ENCODE peak calls at places on chromosome 20, in eight cellular contexts. Z is CD8-positive, alpha-beta memory T cell; B is Karpas-422; D is PC-3; F is hepatocyte; N is endothelial cell of umbilical vein; G is SJCRH30; A is Caco-2. Y is an unnamed sample. For H3K4me1, the result is how much of the 10 kb centered on the place peaks cover.

GRCh38 chr20:31617432-31618104 is 12.5 kb downstream of the ID1 start:
- DNase-seq in B (no peak), A (no peak), N (no peak), Z (no peak), G (no peak), D (no peak), F (no peak), Y (no peak)

GRCh38 chr20:43776691-43777090 is 49.9 kb upstream of the GTSF1L start:
- DNase-seq in N (no peak), Z (no peak), G (no peak), B (no peak), F (no peak), D (peak), A (peak), Y (no peak)

GRCh38 chr20:50052952-50053789 is 59.8 kb downstream of the UBE2V1 start:
- DNase-seq in Z (no peak), F (peak), B (no peak), D (no peak), N (no peak), A (no peak), G (peak), Y (peak)

GRCh38 chr20:57249772-57250171 is 16.7 kb downstream of the BMP7 start:
- DNase-seq in G (no peak), N (no peak), D (no peak), F (no peak), B (no peak), A (no peak), Z (no peak), Y (no peak)

GRCh38 chr20:32442630-32443029 is 84.5 kb downstream of the ASXL1 start:
- DNase-seq in Z (no peak), N (no peak), A (peak), B (no peak), F (no peak), G (no peak), D (no peak), Y (no peak)

GRCh38 chr20:3727333-3728035 is 5.0 kb upstream of the HSPA12B start:
- DNase-seq in G (peak), B (no peak), D (peak), N (no peak), A (peak), F (no peak), Z (peak), Y (no peak)

GRCh38 chr20:49878977-49879376 is 36.4 kb downstream of the SPATA2 start:
- DNase-seq in G (no peak), N (no peak), B (no peak), Z (no peak), D (no peak), A (no peak), F (no peak), Y (no peak)

GRCh38 chr20:50144362-50144761 is 9.2 kb downstream of the PEDS1 start:
- DNase-seq in B (no peak), N (peak), Z (no peak), D (peak), F (peak), G (no peak), A (no peak), Y (no peak)

GRCh38 chr20:50048420-50049166 is 64.4 kb downstream of the UBE2V1 start:
- DNase-seq in N (no peak), B (no peak), D (no peak), Z (peak), F (no peak), G (peak), A (no peak), Y (no peak)

GRCh38 chr20:18240997-18241396 is 47.3 kb upstream of the ZNF133 start:
- DNase-seq in N (no peak), B (no peak), D (no peak), G (no peak), F (no peak), Z (no peak), A (no peak), Y (no peak)

GRCh38 chr20:9838378-9839295 is at the start of gene PAK5:
- DNase-seq in B (no peak), Z (no peak), G (peak), F (peak), A (peak), D (no peak), N (peak), Y (peak)

GRCh38 chr20:14234666-14235295 is 102.6 kb downstream of the FLRT3 start:
- DNase-seq in G (no peak), B (no peak), A (no peak), F (no peak), D (peak), N (no peak), Z (no peak), Y (no peak)

GRCh38 chr20:20465259-20465658 is 97.4 kb downstream of the INSM1 start:
- DNase-seq in D (peak), F (no peak), G (peak), A (no peak), Z (no peak), B (no peak), N (no peak), Y (peak)

GRCh38 chr20:44910690-44911262 is 916 bp downstream of the PABPC1L start:
- DNase-seq in Z (no peak), D (peak), N (no peak), A (peak), F (no peak), G (peak), B (no peak), Y (no peak)

GRCh38 chr20:50708845-50709555 is 17.7 kb upstream of the RIPOR3 start:
- DNase-seq in F (no peak), Z (no peak), A (no peak), D (no peak), G (no peak), N (no peak), B (no peak), Y (no peak)

GRCh38 chr20:44019638-44020335 is 105.1 kb downstream of the TOX2 start:
- DNase-seq in Z (no peak), D (peak), B (no peak), G (peak), F (no peak), A (peak), N (peak), Y (peak)

GRCh38 chr20:23909390-23909789 is 29.8 kb upstream of the CST5 start:
- DNase-seq in N (no peak), Z (no peak), D (no peak), F (no peak), A (no peak), G (no peak), B (no peak), Y (no peak)

GRCh38 chr20:46367234-46367633 is 39.2 kb downstream of the ELMO2 start:
- DNase-seq in A (peak), G (no peak), F (no peak), D (no peak), N (no peak), B (no peak), Z (no peak), Y (no peak)

GRCh38 chr20:57393321-57394086 is 2.3 kb downstream of the RBM38 start:
- DNase-seq in A (no peak), B (peak), G (peak), N (no peak), F (no peak), Z (peak), D (no peak), Y (no peak)

GRCh38 chr20:3479025-3479424 is 8.2 kb downstream of the ATRN start:
- DNase-seq in B (no peak), G (no peak), Z (no peak), D (no peak), A (no peak), N (no peak), F (no peak), Y (no peak)

GRCh38 chr20:47150403-47151152 is 205.9 kb downstream of the ZMYND8 start:
- DNase-seq in G (peak), B (peak), N (peak), F (peak), D (peak), Z (no peak), A (peak), Y (peak)

GRCh38 chr20:20360464-20360863 is 7.4 kb upstream of the INSM1 start:
- DNase-seq in B (peak), Z (no peak), A (no peak), N (peak), G (peak), F (peak), D (peak), Y (peak)

GRCh38 chr20:3239026-3239866 is at the start of gene SLC4A11:
- DNase-seq in A (peak), N (peak), Z (no peak), B (peak), F (peak), D (peak), G (peak), Y (peak)

GRCh38 chr20:45798935-45799642 is 7.3 kb downstream of the DNTTIP1 start:
- DNase-seq in N (peak), G (peak), B (peak), A (peak), F (peak), Z (peak), D (peak), Y (peak)

GRCh38 chr20:41213150-41213820 is 75.9 kb downstream of the PLCG1 start:
- DNase-seq in Z (no peak), N (peak), A (no peak), F (no peak), G (peak), B (no peak), D (peak), Y (peak)

GRCh38 chr20:60199866-60200265 is 241.6 kb downstream of the CDH26 start:
- DNase-seq in N (no peak), D (no peak), A (no peak), G (no peak), B (no peak), Z (no peak), F (no peak), Y (no peak)

GRCh38 chr20:57657537-57658446 is 37.6 kb upstream of the ZBP1 start:
- DNase-seq in A (peak), G (no peak), N (no peak), D (no peak), B (no peak), Z (peak), F (no peak), Y (no peak)

GRCh38 chr20:3720626-3721025 is 8.2 kb upstream of the SIGLEC1 start:
- DNase-seq in Z (no peak), A (no peak), F (no peak), G (no peak), D (no peak), B (no peak), N (no peak), Y (no peak)

GRCh38 chr20:34180460-34181108 is 60.6 kb upstream of the ASIP start:
- DNase-seq in D (peak), A (peak), G (no peak), F (no peak), Z (no peak), B (no peak), N (no peak), Y (no peak)

GRCh38 chr20:49851991-49852390 is 39.4 kb downstream of the SLC9A8 start:
- DNase-seq in G (no peak), A (peak), B (no peak), F (no peak), N (no peak), Z (no peak), D (no peak), Y (peak)

GRCh38 chr20:50285376-50286173 is 94.9 kb downstream of the CEBPB start:
- DNase-seq in G (peak), N (peak), B (no peak), F (no peak), Z (no peak), D (peak), A (no peak), Y (peak)

GRCh38 chr20:11067359-11067758 is 393.6 kb upstream of the JAG1 start:
- DNase-seq in B (no peak), N (no peak), F (no peak), G (no peak), D (no peak), Z (no peak), A (no peak), Y (no peak)

GRCh38 chr20:16173044-16173443 is 400.2 kb downstream of the KIF16B start:
- DNase-seq in D (peak), F (no peak), A (no peak), B (no peak), N (no peak), Z (no peak), G (no peak), Y (no peak)

GRCh38 chr20:3380228-3381070 is 27.0 kb downstream of the DNAAF9 start:
- DNase-seq in G (no peak), D (no peak), Z (no peak), A (no peak), B (no peak), N (no peak), F (no peak), Y (no peak)

GRCh38 chr20:23298926-23299672 is 51.5 kb upstream of the NXT1 start:
- DNase-seq in A (no peak), D (no peak), B (peak), Z (no peak), F (no peak), G (peak), N (no peak), Y (no peak)

GRCh38 chr20:62970307-62971210 is 18.1 kb downstream of the SLC17A9 start:
- DNase-seq in G (no peak), B (no peak), A (no peak), Z (no peak), N (no peak), F (no peak), D (no peak), Y (no peak)

GRCh38 chr20:62971211-62971949 is 18.9 kb downstream of the SLC17A9 start:
- DNase-seq in Z (no peak), D (no peak), N (no peak), B (no peak), A (no peak), G (no peak), F (no peak), Y (no peak)

GRCh38 chr20:62975251-62975770 is 22.8 kb downstream of the SLC17A9 start:
- DNase-seq in G (no peak), D (no peak), F (no peak), N (no peak), Z (no peak), B (no peak), A (no peak), Y (no peak)

GRCh38 chr20:62972270-62973032 is 19.9 kb downstream of the SLC17A9 start:
- DNase-seq in D (peak), N (peak), G (peak), F (peak), Z (peak), B (peak), A (peak), Y (peak)

GRCh38 chr20:62973033-62973745 is 20.7 kb downstream of the SLC17A9 start:
- DNase-seq in Z (no peak), B (no peak), A (no peak), G (no peak), D (no peak), F (no peak), N (no peak), Y (no peak)
- H3K4me3 ChIP-seq in Z (no peak), B (no peak), A (peak), G (no peak), D (peak), F (no peak), N (no peak), Y (peak)

GRCh38 chr20:35737865-35738333 is 4.2 kb downstream of the RBM39 start:
- DNase-seq in A (no peak), G (no peak), N (no peak), F (no peak), B (no peak), Z (no peak), D (no peak), Y (no peak)
- H3K4me1 ChIP-seq in A (under half), G (under half), N (under half), F (under half), B (under half), Z (half or more), D (under half), Y (under half)

GRCh38 chr20:53925651-53926401 is 144.6 kb downstream of the BCAS1 start:
- DNase-seq in N (no peak), D (no peak), G (no peak), B (peak), F (no peak), A (peak), Z (no peak), Y (no peak)

GRCh38 chr20:53926428-53927028 is 143.9 kb downstream of the BCAS1 start:
- DNase-seq in A (peak), D (peak), G (no peak), Z (no peak), B (peak), N (peak), F (peak), Y (no peak)

GRCh38 chr20:53921443-53921973 is 148.9 kb downstream of the BCAS1 start:
- DNase-seq in B (no peak), D (no peak), A (no peak), Z (no peak), F (no peak), N (no peak), G (no peak), Y (no peak)

GRCh38 chr20:53922901-53923314 is 147.5 kb downstream of the BCAS1 start:
- DNase-seq in N (no peak), A (peak), Z (no peak), B (peak), D (no peak), G (no peak), F (no peak), Y (no peak)

DNA sequence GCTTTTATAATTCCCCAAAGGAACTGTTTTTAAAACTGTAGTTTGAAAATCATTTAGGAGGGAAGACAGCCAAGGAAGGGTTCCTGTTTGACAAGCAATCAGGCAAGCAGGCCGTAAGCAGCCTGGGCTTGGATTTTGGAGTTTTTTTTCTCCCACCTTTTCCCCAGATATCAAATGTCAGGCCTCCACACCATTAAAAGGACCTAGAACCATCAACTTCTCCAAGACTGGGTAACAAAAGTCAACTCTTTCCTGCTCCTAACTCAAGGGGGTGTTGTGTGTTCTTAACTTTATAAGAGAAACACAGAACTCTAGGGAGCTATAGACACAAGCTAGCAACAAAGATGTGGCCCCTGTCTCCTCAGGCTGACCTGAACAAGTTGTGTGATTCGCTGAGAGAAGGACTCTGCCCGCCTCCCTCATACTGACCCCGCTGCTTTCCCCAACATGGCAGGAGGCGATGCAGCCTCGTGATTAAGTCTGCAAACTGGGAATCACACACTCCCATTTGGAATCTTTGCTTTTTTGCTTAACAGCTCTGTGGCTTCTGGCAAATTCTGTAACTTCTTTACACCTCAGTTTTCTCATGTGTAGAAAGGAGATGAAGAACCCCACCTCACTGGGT is 146.5 kb downstream of the BCAS1 start:
- DNase-seq in Z (no peak), F (no peak), D (no peak), G (no peak), A (peak), B (no peak), N (no peak), Y (no peak)
- H3K4me3 ChIP-seq in Z (no peak), F (no peak), D (no peak), G (no peak), A (no peak), B (no peak), N (no peak), Y (no peak)

GRCh38 chr20:1373614-1374013 is 19.2 kb downstream of the FKBP1A start:
- DNase-seq in Z (no peak), B (no peak), D (no peak), G (no peak), F (no peak), N (peak), A (no peak), Y (no peak)

GRCh38 chr20:1371235-1371782 is 21.5 kb downstream of the FKBP1A start:
- DNase-seq in Z (no peak), F (no peak), N (no peak), A (no peak), D (no peak), B (no peak), G (peak), Y (no peak)

GRCh38 chr20:1370548-1371110 is 22.2 kb downstream of the FKBP1A start:
- DNase-seq in N (no peak), F (no peak), Z (no peak), G (no peak), D (peak), B (no peak), A (no peak), Y (no peak)

GRCh38 chr20:1373036-1373435 is 19.8 kb downstream of the FKBP1A start:
- DNase-seq in Z (no peak), D (no peak), A (no peak), N (no peak), G (no peak), F (no peak), B (no peak), Y (no peak)

DNA sequence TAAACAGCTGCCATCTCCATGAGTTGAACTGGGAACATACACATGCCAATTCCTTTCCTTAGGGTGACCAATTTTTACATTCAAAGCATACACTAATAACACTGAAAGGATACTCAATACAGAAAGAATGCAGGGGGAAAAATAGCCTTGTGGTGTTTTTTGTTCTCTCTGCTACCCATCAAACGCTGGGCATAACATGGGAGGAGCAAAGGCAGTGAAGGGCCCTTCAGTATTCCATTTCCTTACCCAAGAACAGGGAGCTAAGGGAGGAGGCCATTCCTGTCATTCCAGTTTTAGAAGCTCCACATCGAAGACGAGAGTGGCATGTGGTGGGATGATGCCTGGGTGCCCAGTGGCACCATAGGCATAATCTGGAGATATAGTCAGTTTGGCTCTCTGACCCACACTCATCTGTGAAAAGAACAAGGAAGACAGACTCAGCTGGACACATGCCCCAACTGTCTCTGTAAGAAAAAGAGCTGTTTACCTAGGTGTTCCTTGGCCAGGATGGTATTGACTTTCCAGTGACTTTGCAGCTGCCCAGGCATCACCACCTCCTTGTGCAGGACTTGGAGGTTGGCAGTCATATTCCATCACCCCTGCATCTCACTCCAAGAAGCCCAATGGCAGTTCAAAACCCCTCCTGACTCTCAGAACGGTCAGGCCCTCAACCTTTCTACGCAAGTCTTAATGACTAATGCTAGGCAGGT is 20.9 kb downstream of the FKBP1A start:
- DNase-seq in N (no peak), Z (no peak), A (no peak), F (no peak), G (no peak), D (peak), B (no peak), Y (no peak)
- H3K4me1 ChIP-seq in N (half or more), Z (under half), A (under half), F (under half), G (under half), D (half or more), B (under half), Y (under half)

DNA sequence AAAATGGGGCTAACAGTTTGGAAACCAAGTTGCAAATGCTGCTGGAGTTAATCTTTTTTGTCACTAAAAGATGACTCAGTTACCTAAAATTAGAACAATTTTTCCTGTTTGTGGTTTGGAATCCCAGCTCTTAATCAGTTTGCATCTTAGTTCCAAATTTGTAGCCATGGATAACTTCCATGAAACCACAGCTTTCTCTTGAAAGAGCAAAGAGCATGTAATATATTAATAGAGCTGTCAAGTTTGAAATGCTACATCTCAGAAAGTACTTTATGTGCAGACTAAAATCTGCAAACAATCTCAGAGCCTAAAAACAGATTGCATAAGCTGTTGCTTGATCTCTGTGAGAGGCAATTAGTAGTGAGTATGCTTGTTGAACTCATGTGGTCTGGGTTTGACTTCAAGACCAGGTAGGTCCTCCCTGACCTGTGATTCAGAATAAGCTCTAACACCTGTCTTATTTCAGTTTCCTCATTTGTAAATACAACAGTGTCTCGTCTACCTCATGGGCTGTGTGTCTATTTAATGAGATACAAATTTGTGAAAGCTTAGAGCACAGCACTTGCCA is 23.5 kb downstream of the DHX35 start:
- DNase-seq in N (peak), B (peak), Z (no peak), F (no peak), G (peak), A (no peak), D (peak), Y (no peak)
- H3K4me3 ChIP-seq in N (no peak), B (no peak), Z (no peak), F (no peak), G (no peak), A (no peak), D (no peak), Y (no peak)

Y was measured in BE2C.